ENCODE peak calls at places on chromosomes 1 and 21, in nine cellular contexts. I is A673; L is NT2/D1; Q is naive thymus-derived CD4-positive, alpha-beta T cell; B is neural progenitor cell; D is HAP-1; M is CD8-positive, alpha-beta T cell; J is aorta; A is cardiac muscle cell. P is an unnamed sample.
A peak's percentile ranks its signal among the peaks of the same experiment; 100 is the strongest.

GRCh38 chr21:25186278-25186677 is 421.0 kb downstream of the MRPL39 start:
- DNase-seq in I (no peak), L (no peak), Q (no peak), B (no peak), D (no peak), M (no peak), J (no peak), A (no peak), P (no peak)

GRCh38 chr1:220011620-220012019 is 34.7 kb downstream of the EPRS1 start:
- DNase-seq in I (no peak), L (no peak), Q (no peak), B (no peak), D (no peak), M (no peak), J (no peak), A (no peak), P (no peak)

GRCh38 chr1:47934243-47934805 is 62.9 kb downstream of the TRABD2B start:
- DNase-seq in I (peak; percentile 48), L (no peak), Q (no peak), B (peak; percentile 12), D (no peak), M (no peak), J (peak; percentile 77), A (no peak), P (peak; percentile 28)

GRCh38 chr21:33051925-33052324 is 18.0 kb upstream of the OLIG1 start:
- DNase-seq in I (no peak), L (no peak), Q (no peak), B (no peak), D (no peak), M (no peak), J (no peak), A (no peak), P (no peak)

GRCh38 chr1:182279724-182280506 is 111.7 kb downstream of the GLUL start:
- DNase-seq in I (no peak), L (no peak), Q (no peak), B (peak; percentile 88), D (no peak), M (no peak), J (no peak), A (no peak), P (peak; percentile 62)

GRCh38 chr1:237953238-237953637 is 62.5 kb upstream of the ZP4 start:
- DNase-seq in I (peak; percentile 0), L (no peak), Q (no peak), B (peak; percentile 33), D (no peak), M (no peak), J (no peak), A (peak; percentile 28), P (peak; percentile 17)

GRCh38 chr1:39332828-39333227 is 128.3 kb downstream of the MACF1 start:
- DNase-seq in I (no peak), L (no peak), Q (no peak), B (no peak), D (no peak), M (no peak), J (no peak), A (no peak), P (no peak)

GRCh38 chr1:109214695-109215623 is 1.2 kb downstream of the SARS1 start:
- DNase-seq in I (peak; percentile 87), L (no peak), Q (no peak), B (no peak), D (peak; percentile 86), M (no peak), J (no peak), A (peak; percentile 27), P (peak; percentile 51)

GRCh38 chr1:155186266-155186954 is 12.8 kb downstream of the TRIM46 start:
- DNase-seq in I (no peak), L (no peak), Q (no peak), B (no peak), D (no peak), M (no peak), J (peak; percentile 32), A (no peak), P (no peak)

GRCh38 chr1:245153645-245154428 is 948 bp upstream of the KIF26B start:
- DNase-seq in I (no peak), L (no peak), Q (peak; percentile 12), B (peak; percentile 44), D (no peak), M (no peak), J (no peak), A (peak; percentile 67), P (peak; percentile 20)

GRCh38 chr1:39657923-39658485 is 13.9 kb downstream of the NT5C1A start:
- DNase-seq in I (peak; percentile 86), L (peak; percentile 78), Q (peak; percentile 52), B (peak; percentile 86), D (peak; percentile 77), M (peak; percentile 35), J (peak; percentile 79), A (peak; percentile 73), P (peak; percentile 84)

GRCh38 chr1:195594773-195595172 is 1013.5 kb downstream of the KCNT2 start:
- DNase-seq in I (no peak), L (no peak), Q (no peak), B (no peak), D (no peak), M (no peak), J (no peak), A (no peak), P (no peak)

GRCh38 chr1:228376262-228376628 is 30.4 kb downstream of the TRIM11 start:
- DNase-seq in I (peak; percentile 31), L (no peak), Q (no peak), B (no peak), D (no peak), M (no peak), J (no peak), A (no peak), P (no peak)

GRCh38 chr1:80441664-80442063 is 1359.1 kb upstream of the ADGRL2 start:
- DNase-seq in I (peak; percentile 3), L (no peak), Q (no peak), B (peak; percentile 19), D (no peak), M (no peak), J (no peak), A (peak; percentile 2), P (no peak)

GRCh38 chr1:231806623-231807470 is 180.3 kb downstream of the DISC1 start:
- DNase-seq in I (peak; percentile 60), L (peak; percentile 78), Q (peak; percentile 22), B (peak; percentile 81), D (peak; percentile 17), M (no peak), J (peak; percentile 69), A (peak; percentile 81), P (peak; percentile 38)

GRCh38 chr1:115283681-115284146 is 54.3 kb downstream of the NGF start:
- DNase-seq in I (no peak), L (no peak), Q (no peak), B (no peak), D (no peak), M (no peak), J (peak; percentile 51), A (no peak), P (no peak)

GRCh38 chr1:207076181-207076949 is 12.3 kb upstream of the C4BPB start:
- DNase-seq in I (no peak), L (no peak), Q (no peak), B (no peak), D (no peak), M (no peak), J (no peak), A (no peak), P (no peak)

GRCh38 chr21:44579056-44579832 is 1.2 kb downstream of the KRTAP10-5 start:
- DNase-seq in I (no peak), L (no peak), Q (no peak), B (no peak), D (no peak), M (no peak), J (no peak), A (no peak), P (no peak)

GRCh38 chr1:113320972-113321680 is 69.2 kb upstream of the MAGI3 start:
- DNase-seq in I (no peak), L (no peak), Q (no peak), B (no peak), D (no peak), M (no peak), J (no peak), A (no peak), P (no peak)

GRCh38 chr1:66752000-66752592 is at the start of gene DYNLT5:
- DNase-seq in I (no peak), L (peak; percentile 33), Q (no peak), B (peak; percentile 77), D (no peak), M (no peak), J (peak; percentile 82), A (peak; percentile 85), P (peak; percentile 49)

GRCh38 chr21:22351076-22351475 is 1352.9 kb downstream of the NCAM2 start:
- DNase-seq in I (peak; percentile 11), L (no peak), Q (no peak), B (no peak), D (no peak), M (no peak), J (no peak), A (no peak), P (no peak)
- H3K9me3 ChIP-seq in I (peaks cover 2% of the 10 kb centered on the region), L (no peaks in the 10 kb centered on the region), Q (no peaks in the 10 kb centered on the region), B (no peaks in the 10 kb centered on the region), D (no peaks in the 10 kb centered on the region), M (no peaks in the 10 kb centered on the region), J (peaks cover 1% of the 10 kb centered on the region), A (no peaks in the 10 kb centered on the region), P (no peaks in the 10 kb centered on the region)

GRCh38 chr1:2557146-2558029 is 1.2 kb downstream of the TNFRSF14 start:
- DNase-seq in I (no peak), L (no peak), Q (no peak), B (no peak), D (no peak), M (no peak), J (peak; percentile 48), A (no peak), P (no peak)
- H3K4me3 ChIP-seq in I (no peak overlapping the region), L (no peak overlapping the region), Q (peak overlapping the region; percentile 83), B (no peak overlapping the region), D (no peak overlapping the region), M (peak overlapping the region; percentile 99), J (no peak overlapping the region), A (no peak overlapping the region), P (peak overlapping the region; percentile 58)

DNA sequence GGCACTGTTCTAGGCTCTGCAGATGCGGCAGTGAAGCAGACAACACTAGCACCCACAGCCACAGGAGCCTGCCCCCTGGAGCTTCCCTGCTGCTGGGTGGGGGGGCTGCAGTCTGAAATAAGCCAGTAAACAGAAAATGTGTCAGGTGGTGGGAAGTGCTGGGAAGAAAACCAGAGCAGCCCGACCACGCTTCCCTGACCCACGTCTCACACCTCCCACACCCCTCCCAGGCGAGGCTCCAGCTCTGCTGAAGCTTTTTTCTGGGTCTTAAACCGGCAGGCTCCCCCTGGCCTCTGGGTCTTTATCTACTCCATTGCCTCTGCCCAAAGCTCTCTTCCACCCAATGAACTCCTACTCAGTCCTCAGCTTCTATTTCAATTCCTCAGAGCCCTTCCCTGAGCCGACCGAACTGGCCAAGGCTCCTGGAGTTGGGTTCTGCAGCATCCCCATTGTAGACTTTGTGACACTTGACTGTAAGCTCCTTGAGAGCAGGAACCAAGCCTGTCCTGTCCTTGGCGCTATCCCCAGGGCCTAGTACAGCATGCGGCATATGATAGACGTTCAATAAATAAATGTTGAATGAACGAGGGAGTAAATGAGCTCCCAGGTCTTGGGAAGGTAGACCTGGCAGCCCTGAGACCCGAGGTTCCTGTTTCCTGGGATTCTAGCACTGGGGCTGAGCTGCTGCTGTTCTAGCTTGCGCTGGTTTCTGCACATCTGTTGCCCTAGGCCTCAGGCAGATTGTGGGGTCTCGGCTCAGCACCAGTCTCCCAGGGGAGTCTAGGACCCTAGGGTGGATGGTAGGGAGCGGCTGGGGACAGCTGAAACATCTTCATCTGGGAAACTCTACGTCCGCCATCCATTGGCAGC is 18.4 kb downstream of the MIIP start:
- DNase-seq in I (no peak), L (no peak), Q (no peak), B (no peak), D (no peak), M (no peak), J (no peak), A (no peak), P (no peak)
- H3K9me3 ChIP-seq in I (no peaks in the 10 kb centered on the region), L (no peaks in the 10 kb centered on the region), Q (no peaks in the 10 kb centered on the region), B (no peaks in the 10 kb centered on the region), D (no peaks in the 10 kb centered on the region), M (no peaks in the 10 kb centered on the region), J (no peaks in the 10 kb centered on the region), A (no peaks in the 10 kb centered on the region), P (no peaks in the 10 kb centered on the region)

GRCh38 chr1:53139911-53140310 is 2.5 kb downstream of the SLC1A7 start:
- DNase-seq in I (no peak), L (no peak), Q (no peak), B (no peak), D (peak; percentile 17), M (no peak), J (no peak), A (no peak), P (no peak)
- H3K4me3 ChIP-seq in I (no peak overlapping the region), L (no peak overlapping the region), Q (no peak overlapping the region), B (no peak overlapping the region), D (no peak overlapping the region), M (no peak overlapping the region), J (no peak overlapping the region), A (no peak overlapping the region), P (no peak overlapping the region)